ENCODE peak calls at places on chromosomes 16 and 17, in five cellular contexts. One of them, this sample, is unnamed. For H3K27me3, the result is how much of the 10 kb centered on the place peaks cover.

GRCh38 chr17:57444632-57445031 is 188.3 kb downstream of the MSI2 start:
- DNase-seq in body of pancreas: no peak
- DNase-seq in thoracic aorta: no peak
- DNase-seq in right cardiac atrium: no peak
- DNase-seq in kidney epithelial cell: no peak
- DNase-seq in this sample: peak

GRCh38 chr17:19508327-19508867 is 25.3 kb upstream of the SLC47A1 start:
- DNase-seq in body of pancreas: peak
- DNase-seq in thoracic aorta: no peak
- DNase-seq in right cardiac atrium: peak
- DNase-seq in kidney epithelial cell: no peak
- DNase-seq in this sample: peak

GRCh38 chr17:42783062-42783777 is 2.8 kb downstream of the WNK4 start:
- DNase-seq in body of pancreas: no peak
- DNase-seq in thoracic aorta: no peak
- DNase-seq in right cardiac atrium: no peak
- DNase-seq in kidney epithelial cell: peak
- DNase-seq in this sample: no peak

GRCh38 chr16:24853169-24853824 is 7.5 kb downstream of the SLC5A11 start:
- DNase-seq in body of pancreas: no peak
- DNase-seq in thoracic aorta: no peak
- DNase-seq in right cardiac atrium: no peak
- DNase-seq in kidney epithelial cell: no peak
- DNase-seq in this sample: no peak

GRCh38 chr17:69473801-69474170 is 59.3 kb downstream of the MAP2K6 start:
- DNase-seq in body of pancreas: no peak
- DNase-seq in thoracic aorta: no peak
- DNase-seq in right cardiac atrium: no peak
- DNase-seq in kidney epithelial cell: no peak
- DNase-seq in this sample: no peak

GRCh38 chr17:1485311-1485747 is 7.2 kb downstream of the MYO1C start:
- DNase-seq in body of pancreas: peak
- DNase-seq in thoracic aorta: no peak
- DNase-seq in right cardiac atrium: peak
- DNase-seq in kidney epithelial cell: no peak
- DNase-seq in this sample: peak

GRCh38 chr17:82859431-82860403 is 19.9 kb upstream of the ZNF750 start:
- DNase-seq in body of pancreas: peak
- DNase-seq in thoracic aorta: no peak
- DNase-seq in right cardiac atrium: no peak
- DNase-seq in kidney epithelial cell: peak
- DNase-seq in this sample: peak

GRCh38 chr17:63840591-63841349 is 1.7 kb downstream of the SMARCD2 start:
- DNase-seq in body of pancreas: peak
- DNase-seq in thoracic aorta: no peak
- DNase-seq in right cardiac atrium: peak
- DNase-seq in kidney epithelial cell: no peak
- DNase-seq in this sample: peak

GRCh38 chr17:4584835-4585187 is 482 bp downstream of the SMTNL2 start:
- DNase-seq in body of pancreas: no peak
- DNase-seq in thoracic aorta: no peak
- DNase-seq in right cardiac atrium: no peak
- DNase-seq in kidney epithelial cell: no peak
- DNase-seq in this sample: peak

GRCh38 chr17:4583206-4583605 is 1.1 kb upstream of the SMTNL2 start:
- DNase-seq in body of pancreas: no peak
- DNase-seq in thoracic aorta: no peak
- DNase-seq in right cardiac atrium: no peak
- DNase-seq in kidney epithelial cell: no peak
- DNase-seq in this sample: no peak

GRCh38 chr17:4584125-4584834 is at the start of gene SMTNL2:
- DNase-seq in body of pancreas: no peak
- DNase-seq in thoracic aorta: no peak
- DNase-seq in right cardiac atrium: peak
- DNase-seq in kidney epithelial cell: no peak
- DNase-seq in this sample: peak

GRCh38 chr17:4582691-4583090 is 1.6 kb upstream of the SMTNL2 start:
- DNase-seq in body of pancreas: no peak
- DNase-seq in thoracic aorta: no peak
- DNase-seq in right cardiac atrium: no peak
- DNase-seq in kidney epithelial cell: no peak
- DNase-seq in this sample: no peak

DNA sequence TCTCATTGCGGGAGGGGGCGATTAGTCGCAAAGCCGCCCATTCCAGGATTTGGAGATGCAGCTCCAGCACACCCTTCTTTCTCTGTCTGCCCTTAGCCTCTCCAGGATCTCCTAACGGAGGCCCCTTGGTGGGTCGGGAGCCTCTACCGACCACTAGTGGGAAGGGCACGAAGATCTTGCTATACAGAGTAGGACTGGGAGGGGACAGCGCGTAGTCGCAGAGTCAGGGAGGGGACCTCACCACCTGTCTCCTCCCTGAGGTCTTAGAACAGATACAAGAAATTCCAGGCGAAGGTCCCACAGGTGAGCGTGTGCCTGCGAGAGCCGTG is 569 bp upstream of the SMTNL2 start:
- DNase-seq in body of pancreas: no peak
- DNase-seq in thoracic aorta: no peak
- DNase-seq in right cardiac atrium: no peak
- DNase-seq in kidney epithelial cell: no peak
- DNase-seq in this sample: peak
- H3K27me3 ChIP-seq in body of pancreas: under half
- H3K27me3 ChIP-seq in thoracic aorta: under half
- H3K27me3 ChIP-seq in right cardiac atrium: under half
- H3K27me3 ChIP-seq in kidney epithelial cell: half or more
- H3K27me3 ChIP-seq in this sample: under half

GRCh38 chr17:39820541-39820940 is 43.6 kb downstream of the IKZF3 start:
- DNase-seq in body of pancreas: no peak
- DNase-seq in thoracic aorta: no peak
- DNase-seq in right cardiac atrium: no peak
- DNase-seq in kidney epithelial cell: no peak
- DNase-seq in this sample: no peak

GRCh38 chr17:39826334-39826733 is 37.8 kb downstream of the IKZF3 start:
- DNase-seq in body of pancreas: no peak
- DNase-seq in thoracic aorta: no peak
- DNase-seq in right cardiac atrium: no peak
- DNase-seq in kidney epithelial cell: no peak
- DNase-seq in this sample: no peak

GRCh38 chr17:39820987-39821386 is 43.1 kb downstream of the IKZF3 start:
- DNase-seq in body of pancreas: no peak
- DNase-seq in thoracic aorta: no peak
- DNase-seq in right cardiac atrium: no peak
- DNase-seq in kidney epithelial cell: no peak
- DNase-seq in this sample: no peak

GRCh38 chr17:39822051-39822450 is 42.1 kb downstream of the IKZF3 start:
- DNase-seq in body of pancreas: no peak
- DNase-seq in thoracic aorta: no peak
- DNase-seq in right cardiac atrium: no peak
- DNase-seq in kidney epithelial cell: no peak
- DNase-seq in this sample: no peak

GRCh38 chr17:39823407-39824054 is 40.6 kb downstream of the IKZF3 start:
- DNase-seq in body of pancreas: no peak
- DNase-seq in thoracic aorta: no peak
- DNase-seq in right cardiac atrium: no peak
- DNase-seq in kidney epithelial cell: no peak
- DNase-seq in this sample: no peak
- H3K4me3 ChIP-seq in body of pancreas: no peak
- H3K4me3 ChIP-seq in thoracic aorta: no peak
- H3K4me3 ChIP-seq in right cardiac atrium: no peak
- H3K4me3 ChIP-seq in kidney epithelial cell: no peak
- H3K4me3 ChIP-seq in this sample: no peak

DNA sequence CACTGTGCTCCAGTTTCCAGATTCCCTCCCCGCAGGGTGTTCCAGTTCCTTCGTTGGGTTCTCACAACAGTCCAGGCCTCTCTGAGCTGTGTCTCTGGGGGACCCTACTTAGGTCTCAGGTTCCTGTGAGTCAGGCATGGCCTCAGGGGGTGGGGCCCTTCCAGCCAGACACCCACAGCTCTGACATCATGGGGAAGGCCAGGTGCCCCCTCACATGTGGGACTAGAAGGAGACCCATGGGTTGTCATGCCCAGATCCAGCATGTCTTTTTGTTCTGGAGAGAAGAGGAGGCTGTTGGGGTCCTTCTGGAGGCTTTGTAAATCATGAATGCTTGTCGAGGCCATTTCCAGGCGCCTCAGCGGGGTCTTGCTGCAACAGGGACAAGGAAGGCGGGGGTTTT is 32.0 kb upstream of the NDRG4 start:
- DNase-seq in body of pancreas: no peak
- DNase-seq in thoracic aorta: no peak
- DNase-seq in right cardiac atrium: no peak
- DNase-seq in kidney epithelial cell: no peak
- DNase-seq in this sample: no peak
- H3K27me3 ChIP-seq in body of pancreas: under half
- H3K27me3 ChIP-seq in thoracic aorta: under half
- H3K27me3 ChIP-seq in right cardiac atrium: under half
- H3K27me3 ChIP-seq in kidney epithelial cell: under half
- H3K27me3 ChIP-seq in this sample: under half

DNA sequence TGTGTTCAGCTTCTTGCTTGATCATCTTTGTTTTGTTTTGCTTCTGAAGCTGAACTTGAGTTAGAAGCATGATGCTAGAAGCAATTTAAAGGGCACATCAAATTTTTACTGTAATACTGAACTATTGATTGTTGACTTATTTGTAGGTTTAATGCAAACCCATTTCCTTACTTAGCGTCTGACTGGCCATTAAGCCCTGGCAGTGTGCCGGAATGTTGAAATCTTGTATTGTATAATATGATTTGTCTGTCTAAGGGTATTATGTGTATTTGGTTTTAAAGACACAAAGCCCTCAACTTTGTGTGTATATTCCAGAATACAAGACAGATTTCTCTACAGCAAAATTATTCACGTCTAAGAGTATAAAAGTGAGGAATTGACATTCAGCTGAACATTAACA is 39.7 kb downstream of the NUP93 start:
- DNase-seq in body of pancreas: no peak
- DNase-seq in thoracic aorta: no peak
- DNase-seq in right cardiac atrium: no peak
- DNase-seq in kidney epithelial cell: no peak
- DNase-seq in this sample: no peak
- H3K4me3 ChIP-seq in body of pancreas: no peak
- H3K4me3 ChIP-seq in thoracic aorta: no peak
- H3K4me3 ChIP-seq in right cardiac atrium: no peak
- H3K4me3 ChIP-seq in kidney epithelial cell: no peak
- H3K4me3 ChIP-seq in this sample: no peak

DNA sequence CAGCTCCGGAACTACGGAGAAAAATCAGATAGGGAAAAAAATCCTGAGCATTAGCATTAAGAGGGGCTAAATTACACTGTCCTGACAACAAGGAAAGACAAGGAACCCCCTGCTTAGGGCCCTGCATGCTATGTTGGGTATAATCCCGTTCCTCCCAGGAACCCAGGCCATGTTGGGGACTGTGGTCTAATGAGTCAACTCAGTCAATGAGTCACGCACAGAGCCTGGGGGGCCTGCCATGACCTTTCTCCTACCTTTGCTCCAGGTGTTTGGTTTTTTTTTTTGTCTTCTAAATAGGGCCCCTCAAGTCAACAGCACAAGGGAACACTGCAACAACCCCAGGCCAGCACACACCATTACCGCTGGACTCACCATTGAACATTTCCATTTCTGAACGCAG is 8.9 kb upstream of the ZNF200 start:
- DNase-seq in body of pancreas: no peak
- DNase-seq in thoracic aorta: no peak
- DNase-seq in right cardiac atrium: no peak
- DNase-seq in kidney epithelial cell: no peak
- DNase-seq in this sample: no peak
- H3K27me3 ChIP-seq in body of pancreas: under half
- H3K27me3 ChIP-seq in thoracic aorta: under half
- H3K27me3 ChIP-seq in right cardiac atrium: under half
- H3K27me3 ChIP-seq in kidney epithelial cell: under half
- H3K27me3 ChIP-seq in this sample: under half

GRCh38 chr17:74214642-74215331 is 1.4 kb downstream of the TTYH2 start:
- DNase-seq in body of pancreas: no peak
- DNase-seq in thoracic aorta: no peak
- DNase-seq in right cardiac atrium: no peak
- DNase-seq in kidney epithelial cell: no peak
- DNase-seq in this sample: no peak

GRCh38 chr17:74213897-74214386 is 571 bp downstream of the TTYH2 start:
- DNase-seq in body of pancreas: peak
- DNase-seq in thoracic aorta: no peak
- DNase-seq in right cardiac atrium: no peak
- DNase-seq in kidney epithelial cell: no peak
- DNase-seq in this sample: peak

GRCh38 chr17:74217036-74217725 is 3.8 kb downstream of the TTYH2 start:
- DNase-seq in body of pancreas: no peak
- DNase-seq in thoracic aorta: no peak
- DNase-seq in right cardiac atrium: no peak
- DNase-seq in kidney epithelial cell: no peak
- DNase-seq in this sample: no peak

GRCh38 chr17:74216505-74216904 is 3.1 kb downstream of the TTYH2 start:
- DNase-seq in body of pancreas: no peak
- DNase-seq in thoracic aorta: no peak
- DNase-seq in right cardiac atrium: no peak
- DNase-seq in kidney epithelial cell: no peak
- DNase-seq in this sample: no peak

GRCh38 chr17:74215332-74215727 is 2.0 kb downstream of the TTYH2 start:
- DNase-seq in body of pancreas: no peak
- DNase-seq in thoracic aorta: no peak
- DNase-seq in right cardiac atrium: no peak
- DNase-seq in kidney epithelial cell: no peak
- DNase-seq in this sample: no peak
- H3K4me3 ChIP-seq in body of pancreas: no peak
- H3K4me3 ChIP-seq in thoracic aorta: no peak
- H3K4me3 ChIP-seq in right cardiac atrium: peak
- H3K4me3 ChIP-seq in kidney epithelial cell: no peak
- H3K4me3 ChIP-seq in this sample: no peak

DNA sequence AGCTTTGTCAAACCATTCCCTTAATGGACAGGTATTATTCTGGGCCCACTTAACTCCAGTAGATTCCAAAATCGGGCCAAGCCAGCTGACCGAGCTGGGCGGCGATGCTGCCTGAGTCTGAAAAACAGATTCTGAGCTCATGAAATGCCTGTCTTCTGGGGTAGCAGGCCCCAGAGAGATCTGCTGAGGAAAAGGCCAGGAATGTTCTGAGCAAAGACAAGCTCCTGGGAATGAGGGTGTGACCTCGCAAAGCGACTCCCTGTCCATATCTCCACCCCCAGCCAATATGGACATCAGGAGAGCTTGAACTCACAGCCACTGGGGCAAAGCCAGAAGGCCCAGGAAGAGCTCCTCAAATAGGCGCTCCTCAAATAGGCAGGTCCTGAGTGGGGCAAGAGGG is 23.7 kb downstream of the ZNF423 start:
- DNase-seq in body of pancreas: no peak
- DNase-seq in thoracic aorta: no peak
- DNase-seq in right cardiac atrium: peak
- DNase-seq in kidney epithelial cell: no peak
- DNase-seq in this sample: no peak
- H3K27me3 ChIP-seq in body of pancreas: under half
- H3K27me3 ChIP-seq in thoracic aorta: under half
- H3K27me3 ChIP-seq in right cardiac atrium: under half
- H3K27me3 ChIP-seq in kidney epithelial cell: under half
- H3K27me3 ChIP-seq in this sample: under half